ENCODE peak calls at places on chromosomes 16 and 17, in six cellular contexts. H, B, W, G, O and T are unnamed samples.

GRCh38 chr17:44323359-44324091 is 1.1 kb downstream of the SLC25A39 start:
- DNase-seq in O (peak; percentile 32), B (no peak), G (no peak), W (peak; percentile 49), H (no peak), T (no peak)

GRCh38 chr17:8173056-8173870 is 2.9 kb downstream of the TMEM107 start:
- DNase-seq in O (peak; percentile 85), W (peak; percentile 94), G (peak; percentile 82), B (peak; percentile 76), H (peak; percentile 95), T (peak; percentile 81)

GRCh38 chr17:28443901-28444638 is 29.4 kb upstream of the SLC13A2 start:
- DNase-seq in G (no peak), H (no peak), B (no peak), O (no peak), W (no peak), T (no peak)

GRCh38 chr16:85199069-85199725 is 86.9 kb upstream of the CIBAR2 start:
- DNase-seq in O (no peak), H (no peak), B (no peak), W (no peak), G (no peak), T (peak; percentile 48)

GRCh38 chr17:57762375-57762916 is 17.3 kb upstream of the CCDC182 start:
- DNase-seq in W (peak; percentile 72), H (no peak), O (no peak), B (no peak), G (no peak), T (no peak)

GRCh38 chr17:7445011-7445927 is at the start of gene CHRNB1:
- DNase-seq in O (peak; percentile 88), B (peak; percentile 89), G (peak; percentile 89), W (peak; percentile 98), H (no peak), T (no peak)

GRCh38 chr16:79278506-79278905 is 322.0 kb downstream of the MAF start:
- DNase-seq in G (no peak), W (no peak), B (no peak), H (no peak), O (no peak), T (no peak)

GRCh38 chr17:77807746-77808441 is 150.6 kb upstream of the TNRC6C start:
- DNase-seq in B (no peak), G (no peak), W (no peak), O (no peak), H (no peak), T (no peak)

GRCh38 chr17:70405492-70406220 is 236.3 kb downstream of the KCNJ2 start:
- DNase-seq in H (peak; percentile 99), W (no peak), O (no peak), G (no peak), B (no peak), T (peak; percentile 31)

GRCh38 chr17:72719582-72720493 is 372.6 kb downstream of the SLC39A11 start:
- DNase-seq in O (no peak), W (no peak), B (no peak), H (no peak), G (no peak), T (no peak)

GRCh38 chr16:35743101-35743692 is 2283.8 kb downstream of the TP53TG3F start:
- DNase-seq in B (no peak), G (no peak), W (no peak), O (no peak), H (no peak), T (no peak)

GRCh38 chr16:79836129-79836528 is 235.6 kb upstream of the MAF start:
- DNase-seq in G (no peak), H (no peak), B (no peak), W (no peak), O (no peak), T (no peak)

GRCh38 chr16:75575976-75576375 is 9.8 kb downstream of the GABARAPL2 start:
- DNase-seq in O (no peak), H (no peak), W (no peak), G (no peak), B (no peak), T (no peak)

GRCh38 chr17:77126519-77126918 is 14.2 kb upstream of the SEC14L1 start:
- DNase-seq in O (peak; percentile 71), H (peak; percentile 97), B (no peak), G (no peak), W (no peak), T (no peak)

GRCh38 chr17:46171939-46172338 is 21.3 kb downstream of the KANSL1 start:
- DNase-seq in O (no peak), G (no peak), H (no peak), W (no peak), B (no peak), T (no peak)

GRCh38 chr16:12260647-12261262 is 284.2 kb downstream of the SNX29 start:
- DNase-seq in W (peak; percentile 88), G (no peak), B (peak; percentile 73), H (no peak), O (no peak), T (no peak)

GRCh38 chr17:79951361-79952264 is 84.1 kb downstream of the TBC1D16 start:
- DNase-seq in G (peak; percentile 78), B (no peak), W (peak; percentile 77), O (no peak), H (no peak), T (peak; percentile 23)

GRCh38 chr17:56725144-56725543 is 108.6 kb downstream of the C17orf67 start:
- DNase-seq in H (no peak), B (no peak), O (no peak), W (no peak), G (no peak), T (no peak)

GRCh38 chr16:17949713-17950112 is 386.8 kb downstream of the NPIPA8 start:
- DNase-seq in W (no peak), B (no peak), G (no peak), H (no peak), O (no peak), T (no peak)

DNA sequence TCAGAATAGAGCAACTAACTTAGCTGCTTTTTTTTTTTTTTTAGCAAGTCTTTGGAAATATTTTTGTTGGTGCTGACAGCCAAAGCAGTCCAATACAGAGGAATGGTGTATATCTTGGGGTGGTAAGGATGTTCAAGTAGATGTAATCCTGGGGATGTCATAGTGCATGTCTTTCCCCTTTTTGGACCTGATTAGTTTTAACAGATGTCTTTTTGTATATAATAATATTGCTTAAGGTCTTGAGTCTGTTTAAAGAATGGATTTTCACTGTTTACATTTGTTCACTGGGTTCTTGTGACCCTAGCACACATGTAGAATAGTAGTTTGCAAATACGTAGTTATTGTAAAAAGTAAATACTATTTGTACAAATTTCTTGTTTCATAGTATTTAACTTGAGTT is 7.9 kb downstream of the TAF15 start:
- DNase-seq in G (no peak), W (no peak), O (no peak), B (no peak), H (no peak), T (no peak)
- H3K36me3 ChIP-seq in G (peaks cover 53% of the 10 kb centered on the region), W (peaks cover 81% of the 10 kb centered on the region), O (peaks cover 13% of the 10 kb centered on the region), B (peaks cover 92% of the 10 kb centered on the region), H (peaks cover 40% of the 10 kb centered on the region), T (no peaks in the 10 kb centered on the region)

GRCh38 chr16:73063284-73063733 is 15.4 kb upstream of the ZFHX3 start:
- DNase-seq in W (peak; percentile 65), O (no peak), H (no peak), B (no peak), G (no peak), T (no peak)

GRCh38 chr16:73063854-73064226 is 15.9 kb upstream of the ZFHX3 start:
- DNase-seq in G (no peak), W (no peak), H (no peak), B (no peak), O (no peak), T (no peak)

GRCh38 chr16:73065617-73066313 is 17.8 kb upstream of the ZFHX3 start:
- DNase-seq in O (no peak), H (no peak), W (peak; percentile 73), G (peak; percentile 69), B (no peak), T (no peak)

GRCh38 chr16:73064996-73065349 is 17.0 kb upstream of the ZFHX3 start:
- DNase-seq in B (no peak), W (no peak), O (no peak), G (no peak), H (no peak), T (no peak)

DNA sequence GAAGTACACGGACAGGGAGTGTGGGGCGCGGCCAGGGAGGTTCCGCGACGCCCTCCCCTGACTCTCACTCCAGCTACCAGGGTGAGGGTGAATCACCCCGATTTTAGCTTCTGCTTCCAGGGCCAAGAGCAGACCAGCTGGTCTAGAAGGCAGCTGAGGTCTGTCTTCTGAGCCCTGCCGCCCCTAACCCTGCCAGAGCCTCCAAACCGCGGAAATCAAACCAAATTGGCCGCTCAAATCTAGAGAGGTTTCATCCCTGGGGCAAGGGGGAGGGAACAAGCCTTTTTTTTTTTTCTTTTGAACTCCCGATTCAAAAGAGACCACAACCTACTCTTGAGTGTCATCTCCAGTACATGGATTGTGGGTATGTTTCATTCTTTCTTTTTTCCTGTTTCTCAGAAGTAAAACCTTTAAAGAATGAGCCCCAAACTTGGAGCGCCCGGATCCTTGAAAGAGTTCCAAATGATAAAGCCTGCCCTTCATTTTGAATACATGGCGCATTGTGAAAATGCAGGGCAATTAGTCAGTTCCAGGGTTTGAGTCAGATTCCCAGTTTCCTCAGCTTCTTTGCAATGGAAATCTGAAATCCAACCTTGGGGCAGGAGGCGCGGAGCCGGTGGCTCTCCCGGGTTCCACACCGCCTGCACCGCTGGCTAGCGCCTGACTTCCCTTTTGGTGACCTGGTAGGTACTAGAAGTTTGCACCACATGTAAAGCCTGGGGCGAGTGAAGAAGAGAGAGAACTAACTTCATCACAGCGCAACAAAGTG is 16.5 kb upstream of the ZFHX3 start:
- DNase-seq in O (no peak), W (peak; percentile 80), B (peak; percentile 28), H (no peak), G (no peak), T (no peak)
- TF ChIP-seq CTCF in O (no peak), W (no peak), B (no peak), H (no peak), G (no peak), T (no peak)

DNA sequence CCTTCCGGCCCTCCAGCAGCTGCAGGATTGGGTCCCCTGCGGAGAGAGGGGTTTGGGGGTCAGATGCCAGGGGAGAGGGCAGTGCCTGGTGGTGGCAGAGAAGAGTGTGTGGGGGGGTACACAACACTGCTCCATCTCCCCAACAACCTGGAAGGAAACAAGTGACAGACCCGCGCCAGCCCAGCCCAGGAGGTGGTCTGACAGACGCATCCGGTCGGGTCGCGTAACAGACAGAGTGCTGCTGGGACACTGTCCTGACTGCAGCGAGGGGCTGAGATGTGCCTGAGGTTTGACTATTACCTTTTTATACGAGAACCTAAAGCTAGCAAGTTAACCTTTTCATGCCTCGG is 16.2 kb downstream of the UNC13D start:
- DNase-seq in O (no peak), H (no peak), B (no peak), W (no peak), G (no peak), T (no peak)
- H3K4me3 ChIP-seq in O (peak overlapping the region; percentile 4), H (no peak overlapping the region), B (no peak overlapping the region), W (no peak overlapping the region), G (peak overlapping the region; percentile 39), T (no peak overlapping the region)

DNA sequence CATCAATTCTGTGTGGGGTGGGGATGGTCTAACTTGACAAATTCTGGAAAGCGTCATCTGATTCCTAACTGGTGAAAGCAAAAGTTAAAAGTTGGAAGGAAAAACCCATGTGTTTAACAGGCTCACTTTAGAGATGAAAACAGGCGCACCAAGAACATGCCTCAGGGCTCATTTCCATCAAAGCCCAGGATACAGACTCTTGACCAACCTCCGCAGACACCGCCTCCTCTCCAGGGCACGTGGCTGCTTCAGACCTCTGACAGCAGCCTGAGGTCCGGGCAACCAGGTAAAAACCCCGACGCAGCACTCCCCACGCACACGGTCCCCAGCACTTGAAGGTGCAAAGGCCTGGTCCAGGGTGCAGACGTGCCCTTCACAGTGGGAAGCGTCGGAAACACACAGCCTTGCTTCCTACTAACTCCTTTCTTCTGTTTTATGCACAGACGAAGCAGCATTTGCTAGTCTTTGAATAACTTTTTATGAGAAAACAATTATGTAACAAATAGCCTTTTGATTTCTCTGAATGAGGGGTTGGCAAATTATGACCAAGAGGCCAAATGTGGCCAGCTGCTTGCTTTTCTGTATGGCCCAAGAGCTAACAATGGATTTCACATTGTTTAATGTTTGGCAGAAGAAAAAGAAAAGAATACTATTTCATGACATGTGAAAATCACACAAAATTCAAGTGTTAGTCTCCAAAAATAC is 44.2 kb upstream of the TRAP1 start:
- DNase-seq in B (no peak), H (no peak), W (no peak), O (no peak), G (no peak), T (no peak)
- H3K36me3 ChIP-seq in B (peaks cover 43% of the 10 kb centered on the region), H (no peaks in the 10 kb centered on the region), W (peaks cover 67% of the 10 kb centered on the region), O (peaks cover 14% of the 10 kb centered on the region), G (peaks cover 98% of the 10 kb centered on the region), T (peaks cover 17% of the 10 kb centered on the region)